ENCODE peak calls at places on chromosomes 11 and 22, in six cellular contexts. N, M, W, L, P and J are unnamed samples. For H3K4me1, the result is how much of the 10 kb centered on the place peaks cover.

GRCh38 chr11:28618426-28618825 is 510.2 kb downstream of the METTL15 start:
- DNase-seq in N (no peak), M (no peak), W (no peak), L (peak), P (no peak), J (no peak)

GRCh38 chr11:76658231-76658630 is 12.3 kb downstream of the LRRC32 start:
- DNase-seq in N (no peak), M (no peak), W (peak), L (no peak), P (no peak), J (no peak)

GRCh38 chr11:130407978-130408377 is 20.4 kb downstream of the ADAMTS8 start:
- DNase-seq in N (no peak), M (no peak), W (no peak), L (peak), P (no peak), J (no peak)

GRCh38 chr11:67691149-67691548 is 16.7 kb upstream of the ALDH3B2 start:
- DNase-seq in N (no peak), M (no peak), W (no peak), L (no peak), P (no peak), J (no peak)

GRCh38 chr11:111573821-111574249 is 28.4 kb upstream of the SIK2 start:
- DNase-seq in N (no peak), M (no peak), W (no peak), L (peak), P (no peak), J (no peak)

GRCh38 chr11:93487032-93487483 is 56.1 kb downstream of the SMCO4 start:
- DNase-seq in N (no peak), M (no peak), W (no peak), L (no peak), P (no peak), J (no peak)

GRCh38 chr11:124075841-124076571 is 34.9 kb upstream of the OR10G7 start:
- DNase-seq in N (peak), M (peak), W (peak), L (peak), P (peak), J (peak)

GRCh38 chr11:19879309-19880087 is 166.9 kb downstream of the NAV2 start:
- DNase-seq in N (no peak), M (no peak), W (no peak), L (no peak), P (peak), J (no peak)

GRCh38 chr11:56889986-56890385 is 98.7 kb upstream of the OR5AK2 start:
- DNase-seq in N (no peak), M (no peak), W (no peak), L (no peak), P (no peak), J (no peak)

GRCh38 chr11:109405671-109406070 is 16.3 kb upstream of the C11orf87 start:
- DNase-seq in N (no peak), M (no peak), W (no peak), L (no peak), P (no peak), J (no peak)

GRCh38 chr11:129455101-129455500 is 79.5 kb downstream of the BARX2 start:
- DNase-seq in N (no peak), M (no peak), W (no peak), L (no peak), P (no peak), J (no peak)

GRCh38 chr22:49203863-49204598 is 623.6 kb downstream of the BRD1 start:
- DNase-seq in N (no peak), M (no peak), W (peak), L (no peak), P (no peak), J (peak)

DNA sequence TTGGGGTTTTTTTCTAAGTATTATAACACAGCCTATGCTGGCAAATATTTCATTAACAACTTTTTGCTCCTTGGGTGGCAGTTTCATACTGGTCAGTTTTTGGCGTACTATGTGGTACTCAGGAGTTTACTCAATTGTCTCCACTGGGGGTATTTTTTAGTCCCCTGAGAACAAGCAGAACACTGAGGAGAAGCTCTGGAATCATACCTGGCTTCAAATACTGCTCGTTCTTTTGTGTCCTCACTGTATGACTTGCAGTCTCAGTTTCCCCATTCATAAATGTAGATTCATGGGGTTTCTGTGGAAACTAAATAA is 90.4 kb downstream of the SERGEF start:
- DNase-seq in N (no peak), M (no peak), W (no peak), L (no peak), P (no peak), J (no peak)
- H3K27ac ChIP-seq in N (no peak), M (no peak), W (no peak), L (peak), P (no peak), J (no peak)

GRCh38 chr22:39414886-39415285 is 15.3 kb downstream of the TAB1 start:
- DNase-seq in N (no peak), M (peak), W (no peak), L (no peak), P (peak), J (peak)
- H3K4me1 ChIP-seq in N (under half), M (under half), W (under half), L (under half), P (under half), J (under half)

GRCh38 chr11:12105471-12105870 is 4.9 kb upstream of the MICAL2 start:
- DNase-seq in N (no peak), M (no peak), W (no peak), L (no peak), P (no peak), J (no peak)

GRCh38 chr11:12106101-12106500 is 4.3 kb upstream of the MICAL2 start:
- DNase-seq in N (no peak), M (no peak), W (no peak), L (no peak), P (no peak), J (no peak)

GRCh38 chr11:12108875-12109453 is 1.4 kb upstream of the MICAL2 start:
- DNase-seq in N (no peak), M (no peak), W (no peak), L (no peak), P (no peak), J (no peak)

GRCh38 chr11:12103411-12104225 is 6.8 kb upstream of the MICAL2 start:
- DNase-seq in N (no peak), M (peak), W (no peak), L (no peak), P (no peak), J (no peak)

GRCh38 chr11:12106501-12106900 is 3.9 kb upstream of the MICAL2 start:
- DNase-seq in N (no peak), M (no peak), W (no peak), L (no peak), P (no peak), J (no peak)
- H3K27ac ChIP-seq in N (no peak), M (no peak), W (no peak), L (no peak), P (no peak), J (no peak)

GRCh38 chr22:32781695-32782094 is 19.8 kb upstream of the TIMP3 start:
- DNase-seq in N (no peak), M (no peak), W (no peak), L (peak), P (no peak), J (no peak)
- H3K4me1 ChIP-seq in N (under half), M (under half), W (under half), L (under half), P (under half), J (under half)

GRCh38 chr11:11806074-11806473 is 35.7 kb upstream of the USP47 start:
- DNase-seq in N (no peak), M (no peak), W (no peak), L (no peak), P (no peak), J (no peak)
- H3K27ac ChIP-seq in N (no peak), M (no peak), W (no peak), L (no peak), P (peak), J (no peak)

DNA sequence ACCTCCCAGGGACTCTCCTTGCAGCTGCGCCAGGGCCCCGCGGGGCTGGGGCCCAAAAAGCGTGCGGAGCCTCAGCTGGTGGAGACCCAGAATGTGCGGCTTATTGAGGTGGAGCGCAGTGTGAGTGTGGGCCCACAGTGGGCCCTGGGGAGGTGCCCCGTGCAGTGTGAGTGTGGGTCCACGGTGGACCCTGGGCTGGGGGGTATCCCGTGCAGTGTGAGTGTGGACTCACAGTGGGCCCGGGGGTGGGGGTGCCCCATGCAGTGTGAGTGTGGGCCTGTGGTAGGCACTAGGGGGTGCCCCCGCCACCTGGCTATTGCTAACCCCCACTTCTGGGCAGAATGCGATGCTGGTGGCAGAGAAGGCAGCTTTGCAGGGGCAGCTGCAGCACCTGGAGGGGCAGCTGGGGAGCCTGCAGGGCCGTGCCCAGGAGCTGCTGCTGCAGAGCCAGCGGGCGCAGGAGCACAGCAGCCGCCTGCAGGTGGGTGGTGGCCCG is 7.8 kb upstream of the RPS6KA4 start:
- DNase-seq in N (no peak), M (no peak), W (no peak), L (no peak), P (no peak), J (no peak)
- H3K4me1 ChIP-seq in N (under half), M (under half), W (under half), L (under half), P (under half), J (under half)

DNA sequence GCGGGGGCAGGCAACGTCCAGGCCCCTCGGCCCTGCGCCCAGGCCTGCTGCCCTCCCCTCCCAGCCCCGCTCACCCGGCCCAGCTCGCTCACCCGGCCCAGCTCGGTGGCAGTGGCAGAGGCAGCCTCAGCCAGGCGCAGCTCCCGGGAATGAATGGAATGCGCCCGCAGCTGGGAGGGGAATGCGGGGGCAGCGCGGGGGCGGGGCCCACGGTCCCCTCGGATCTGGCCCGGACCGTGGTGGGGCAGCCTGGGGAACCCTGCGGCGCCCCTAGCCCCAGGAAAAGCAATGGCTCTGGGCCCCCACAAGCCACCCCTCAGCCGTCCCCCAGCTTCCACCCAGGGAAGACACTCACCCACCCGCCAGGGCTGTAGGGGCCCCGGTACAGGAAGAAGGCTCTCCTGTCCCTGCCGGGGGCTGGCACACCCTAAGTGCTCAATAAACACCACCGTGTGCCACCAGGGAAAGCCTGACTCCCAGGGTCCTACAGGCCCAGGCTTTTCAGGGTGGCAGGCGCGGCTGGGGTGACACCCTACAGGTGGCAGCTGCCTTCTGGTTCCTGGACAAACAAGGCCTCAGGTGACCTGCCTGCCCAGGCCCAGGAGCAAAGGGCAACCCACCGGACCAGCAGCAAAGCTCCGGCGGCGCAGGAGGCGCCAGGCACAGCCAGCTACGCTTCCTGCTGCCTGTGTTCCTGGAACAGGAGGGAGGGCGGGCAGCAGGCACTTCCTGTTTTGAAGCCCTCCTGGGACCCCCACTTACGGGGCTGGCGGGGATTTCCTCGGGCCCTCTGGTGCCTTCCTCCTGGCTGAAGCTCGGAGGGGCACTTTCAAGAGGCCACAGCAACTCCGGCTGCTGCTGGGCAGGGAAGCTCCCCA is 13.8 kb downstream of the PLXNB2 start:
- DNase-seq in N (peak), M (peak), W (peak), L (peak), P (peak), J (peak)
- H3K27ac ChIP-seq in N (peak), M (peak), W (no peak), L (peak), P (peak), J (peak)

GRCh38 chr11:44570411-44571155 is 5.1 kb downstream of the CD82 start:
- DNase-seq in N (no peak), M (no peak), W (no peak), L (no peak), P (no peak), J (no peak)
- H3K4me1 ChIP-seq in N (under half), M (under half), W (under half), L (under half), P (half or more), J (under half)